ENCODE peak calls at places on chromosomes 6 and 20, in seven cellular contexts. One of them, this sample, is unnamed.

GRCh38 chr6:75609639-75610590 is 8.2 kb downstream of the SENP6 start:
- DNase-seq in naive thymus-derived CD8-positive, alpha-beta T cell: no peak
- DNase-seq in neural crest cell: no peak
- DNase-seq in AG08395: no peak
- DNase-seq in stimulated activated CD8-positive, alpha-beta memory T cell treated with anti-CD3 and anti-CD28 coated beads, Interleukin-12 subunit alpha, Interleukin-12 subunit beta, amount 100 ng/mL, for 4 hours: no peak
- DNase-seq in hypothalamus: no peak
- DNase-seq in endothelial cell: no peak
- DNase-seq in this sample: no peak

GRCh38 chr20:2172305-2173175 is 70.9 kb downstream of the STK35 start:
- DNase-seq in naive thymus-derived CD8-positive, alpha-beta T cell: peak
- DNase-seq in neural crest cell: peak
- DNase-seq in AG08395: peak
- DNase-seq in stimulated activated CD8-positive, alpha-beta memory T cell treated with anti-CD3 and anti-CD28 coated beads, Interleukin-12 subunit alpha, Interleukin-12 subunit beta, amount 100 ng/mL, for 4 hours: peak
- DNase-seq in hypothalamus: peak
- DNase-seq in endothelial cell: peak
- DNase-seq in this sample: peak

GRCh38 chr20:47040506-47041125 is 146.0 kb downstream of the EYA2 start:
- DNase-seq in naive thymus-derived CD8-positive, alpha-beta T cell: no peak
- DNase-seq in neural crest cell: no peak
- DNase-seq in AG08395: no peak
- DNase-seq in stimulated activated CD8-positive, alpha-beta memory T cell treated with anti-CD3 and anti-CD28 coated beads, Interleukin-12 subunit alpha, Interleukin-12 subunit beta, amount 100 ng/mL, for 4 hours: no peak
- DNase-seq in hypothalamus: no peak
- DNase-seq in endothelial cell: no peak
- DNase-seq in this sample: no peak

GRCh38 chr6:21666788-21667681 is 73.5 kb downstream of the SOX4 start:
- DNase-seq in naive thymus-derived CD8-positive, alpha-beta T cell: no peak
- DNase-seq in neural crest cell: peak
- DNase-seq in AG08395: no peak
- DNase-seq in stimulated activated CD8-positive, alpha-beta memory T cell treated with anti-CD3 and anti-CD28 coated beads, Interleukin-12 subunit alpha, Interleukin-12 subunit beta, amount 100 ng/mL, for 4 hours: no peak
- DNase-seq in hypothalamus: no peak
- DNase-seq in endothelial cell: peak
- DNase-seq in this sample: no peak

GRCh38 chr20:576156-576555 is 32.6 kb upstream of the CSNK2A1 start:
- DNase-seq in naive thymus-derived CD8-positive, alpha-beta T cell: no peak
- DNase-seq in neural crest cell: no peak
- DNase-seq in AG08395: no peak
- DNase-seq in stimulated activated CD8-positive, alpha-beta memory T cell treated with anti-CD3 and anti-CD28 coated beads, Interleukin-12 subunit alpha, Interleukin-12 subunit beta, amount 100 ng/mL, for 4 hours: no peak
- DNase-seq in hypothalamus: no peak
- DNase-seq in endothelial cell: no peak
- DNase-seq in this sample: no peak

GRCh38 chr6:98946877-98947410 is 802 bp downstream of the FBXL4 start:
- DNase-seq in naive thymus-derived CD8-positive, alpha-beta T cell: peak
- DNase-seq in neural crest cell: no peak
- DNase-seq in AG08395: no peak
- DNase-seq in stimulated activated CD8-positive, alpha-beta memory T cell treated with anti-CD3 and anti-CD28 coated beads, Interleukin-12 subunit alpha, Interleukin-12 subunit beta, amount 100 ng/mL, for 4 hours: peak
- DNase-seq in hypothalamus: no peak
- DNase-seq in endothelial cell: no peak
- DNase-seq in this sample: peak

GRCh38 chr6:139109558-139109957 is 25.3 kb upstream of the HECA start:
- DNase-seq in naive thymus-derived CD8-positive, alpha-beta T cell: no peak
- DNase-seq in neural crest cell: no peak
- DNase-seq in AG08395: no peak
- DNase-seq in stimulated activated CD8-positive, alpha-beta memory T cell treated with anti-CD3 and anti-CD28 coated beads, Interleukin-12 subunit alpha, Interleukin-12 subunit beta, amount 100 ng/mL, for 4 hours: no peak
- DNase-seq in hypothalamus: no peak
- DNase-seq in endothelial cell: peak
- DNase-seq in this sample: no peak

GRCh38 chr6:52125139-52125538 is 37.7 kb upstream of the PKHD1 start:
- DNase-seq in naive thymus-derived CD8-positive, alpha-beta T cell: no peak
- DNase-seq in neural crest cell: no peak
- DNase-seq in AG08395: no peak
- DNase-seq in stimulated activated CD8-positive, alpha-beta memory T cell treated with anti-CD3 and anti-CD28 coated beads, Interleukin-12 subunit alpha, Interleukin-12 subunit beta, amount 100 ng/mL, for 4 hours: no peak
- DNase-seq in hypothalamus: no peak
- DNase-seq in endothelial cell: no peak
- DNase-seq in this sample: no peak

GRCh38 chr6:122081921-122082320 is 317.5 kb upstream of the HSF2 start:
- DNase-seq in naive thymus-derived CD8-positive, alpha-beta T cell: no peak
- DNase-seq in neural crest cell: no peak
- DNase-seq in AG08395: no peak
- DNase-seq in stimulated activated CD8-positive, alpha-beta memory T cell treated with anti-CD3 and anti-CD28 coated beads, Interleukin-12 subunit alpha, Interleukin-12 subunit beta, amount 100 ng/mL, for 4 hours: no peak
- DNase-seq in hypothalamus: no peak
- DNase-seq in endothelial cell: no peak
- DNase-seq in this sample: no peak

GRCh38 chr20:13283869-13284268 is 62.8 kb downstream of the ISM1 start:
- DNase-seq in naive thymus-derived CD8-positive, alpha-beta T cell: no peak
- DNase-seq in neural crest cell: no peak
- DNase-seq in AG08395: no peak
- DNase-seq in stimulated activated CD8-positive, alpha-beta memory T cell treated with anti-CD3 and anti-CD28 coated beads, Interleukin-12 subunit alpha, Interleukin-12 subunit beta, amount 100 ng/mL, for 4 hours: no peak
- DNase-seq in hypothalamus: no peak
- DNase-seq in endothelial cell: no peak
- DNase-seq in this sample: no peak

GRCh38 chr6:11368760-11369159 is 136.3 kb upstream of the NEDD9 start:
- DNase-seq in naive thymus-derived CD8-positive, alpha-beta T cell: no peak
- DNase-seq in neural crest cell: no peak
- DNase-seq in AG08395: no peak
- DNase-seq in stimulated activated CD8-positive, alpha-beta memory T cell treated with anti-CD3 and anti-CD28 coated beads, Interleukin-12 subunit alpha, Interleukin-12 subunit beta, amount 100 ng/mL, for 4 hours: no peak
- DNase-seq in hypothalamus: no peak
- DNase-seq in endothelial cell: no peak
- DNase-seq in this sample: no peak

GRCh38 chr6:16687045-16687444 is 74.2 kb downstream of the ATXN1 start:
- DNase-seq in naive thymus-derived CD8-positive, alpha-beta T cell: no peak
- DNase-seq in neural crest cell: no peak
- DNase-seq in AG08395: no peak
- DNase-seq in stimulated activated CD8-positive, alpha-beta memory T cell treated with anti-CD3 and anti-CD28 coated beads, Interleukin-12 subunit alpha, Interleukin-12 subunit beta, amount 100 ng/mL, for 4 hours: no peak
- DNase-seq in hypothalamus: no peak
- DNase-seq in endothelial cell: no peak
- DNase-seq in this sample: no peak

GRCh38 chr20:60147004-60147403 is 188.8 kb downstream of the CDH26 start:
- DNase-seq in naive thymus-derived CD8-positive, alpha-beta T cell: no peak
- DNase-seq in neural crest cell: no peak
- DNase-seq in AG08395: no peak
- DNase-seq in stimulated activated CD8-positive, alpha-beta memory T cell treated with anti-CD3 and anti-CD28 coated beads, Interleukin-12 subunit alpha, Interleukin-12 subunit beta, amount 100 ng/mL, for 4 hours: no peak
- DNase-seq in hypothalamus: no peak
- DNase-seq in endothelial cell: no peak
- DNase-seq in this sample: no peak

GRCh38 chr6:42898891-42899361 is 16.9 kb upstream of the PTCRA start:
- DNase-seq in naive thymus-derived CD8-positive, alpha-beta T cell: peak
- DNase-seq in neural crest cell: peak
- DNase-seq in AG08395: peak
- DNase-seq in stimulated activated CD8-positive, alpha-beta memory T cell treated with anti-CD3 and anti-CD28 coated beads, Interleukin-12 subunit alpha, Interleukin-12 subunit beta, amount 100 ng/mL, for 4 hours: no peak
- DNase-seq in hypothalamus: no peak
- DNase-seq in endothelial cell: peak
- DNase-seq in this sample: peak

GRCh38 chr20:58688838-58689237 is 3.8 kb upstream of the NPEPL1 start:
- DNase-seq in naive thymus-derived CD8-positive, alpha-beta T cell: no peak
- DNase-seq in neural crest cell: no peak
- DNase-seq in AG08395: no peak
- DNase-seq in stimulated activated CD8-positive, alpha-beta memory T cell treated with anti-CD3 and anti-CD28 coated beads, Interleukin-12 subunit alpha, Interleukin-12 subunit beta, amount 100 ng/mL, for 4 hours: no peak
- DNase-seq in hypothalamus: no peak
- DNase-seq in endothelial cell: peak
- DNase-seq in this sample: no peak

GRCh38 chr6:116557863-116558262 is 4.3 kb downstream of the CALHM4 start:
- DNase-seq in naive thymus-derived CD8-positive, alpha-beta T cell: no peak
- DNase-seq in neural crest cell: no peak
- DNase-seq in AG08395: peak
- DNase-seq in stimulated activated CD8-positive, alpha-beta memory T cell treated with anti-CD3 and anti-CD28 coated beads, Interleukin-12 subunit alpha, Interleukin-12 subunit beta, amount 100 ng/mL, for 4 hours: no peak
- DNase-seq in hypothalamus: no peak
- DNase-seq in endothelial cell: no peak
- DNase-seq in this sample: no peak

GRCh38 chr6:113971786-113972185 is 838 bp upstream of the HDAC2 start:
- DNase-seq in naive thymus-derived CD8-positive, alpha-beta T cell: no peak
- DNase-seq in neural crest cell: no peak
- DNase-seq in AG08395: no peak
- DNase-seq in stimulated activated CD8-positive, alpha-beta memory T cell treated with anti-CD3 and anti-CD28 coated beads, Interleukin-12 subunit alpha, Interleukin-12 subunit beta, amount 100 ng/mL, for 4 hours: no peak
- DNase-seq in hypothalamus: no peak
- DNase-seq in endothelial cell: no peak
- DNase-seq in this sample: no peak

GRCh38 chr6:37059344-37060194 is 54.1 kb downstream of the FGD2 start:
- DNase-seq in naive thymus-derived CD8-positive, alpha-beta T cell: no peak
- DNase-seq in neural crest cell: peak
- DNase-seq in AG08395: peak
- DNase-seq in stimulated activated CD8-positive, alpha-beta memory T cell treated with anti-CD3 and anti-CD28 coated beads, Interleukin-12 subunit alpha, Interleukin-12 subunit beta, amount 100 ng/mL, for 4 hours: no peak
- DNase-seq in hypothalamus: no peak
- DNase-seq in endothelial cell: peak
- DNase-seq in this sample: no peak

GRCh38 chr20:44765647-44766367 is 20.1 kb downstream of the KCNK15 start:
- DNase-seq in naive thymus-derived CD8-positive, alpha-beta T cell: no peak
- DNase-seq in neural crest cell: no peak
- DNase-seq in AG08395: no peak
- DNase-seq in stimulated activated CD8-positive, alpha-beta memory T cell treated with anti-CD3 and anti-CD28 coated beads, Interleukin-12 subunit alpha, Interleukin-12 subunit beta, amount 100 ng/mL, for 4 hours: no peak
- DNase-seq in hypothalamus: no peak
- DNase-seq in endothelial cell: no peak
- DNase-seq in this sample: no peak

This sample was measured in amygdala.